ENCODE peak calls at places on chromosomes 5 and 9, in four cellular contexts. C is cardiac muscle cell, H is hepatocyte, I is astrocyte of the cerebellum. V is an unnamed sample.

GRCh38 chr9:111952559-111952958 is 55.9 kb downstream of the UGCG start:
- DNase-seq in I (no peak), H (no peak), C (peak), V (no peak)

GRCh38 chr9:108834959-108835696 is 20.7 kb downstream of the ACTL7B start:
- DNase-seq in H (no peak), I (no peak), C (peak), V (no peak)

GRCh38 chr5:155389498-155389897 is 375.9 kb downstream of the KIF4B start:
- DNase-seq in H (no peak), C (no peak), I (no peak), V (no peak)

GRCh38 chr5:173294673-173295320 is 33.4 kb downstream of the STC2 start:
- DNase-seq in I (no peak), C (no peak), H (no peak), V (no peak)

GRCh38 chr9:127667127-127667844 is 39.5 kb upstream of the CFAP157 start:
- DNase-seq in H (no peak), C (no peak), I (no peak), V (no peak)

GRCh38 chr5:66958984-66959641 is 237.5 kb downstream of the CD180 start:
- DNase-seq in H (peak), I (peak), C (peak), V (peak)

GRCh38 chr9:110977259-110977709 is 61.0 kb downstream of the LPAR1 start:
- DNase-seq in H (no peak), C (peak), I (peak), V (no peak)

GRCh38 chr5:107739661-107740060 is 68.9 kb upstream of the EFNA5 start:
- DNase-seq in H (peak), C (no peak), I (no peak), V (no peak)

GRCh38 chr9:93588641-93589609 is 12.5 kb downstream of the PHF2 start:
- DNase-seq in C (no peak), H (peak), I (no peak), V (no peak)

GRCh38 chr9:91131433-91131839 is 230.3 kb downstream of the AUH start:
- DNase-seq in C (peak), I (peak), H (peak), V (peak)

GRCh38 chr5:14581891-14582796 is 552 bp downstream of the OTULINL start:
- DNase-seq in C (peak), I (no peak), H (peak), V (no peak)

GRCh38 chr5:141040093-141040762 is 10.9 kb upstream of the PCDHB1 start:
- DNase-seq in H (peak), I (no peak), C (peak), V (no peak)

GRCh38 chr5:98455660-98456059 is 317.8 kb upstream of the RGMB start:
- DNase-seq in I (no peak), C (peak), H (no peak), V (no peak)

GRCh38 chr9:123399803-123400378 is 43.9 kb downstream of the CRB2 start:
- DNase-seq in C (peak), I (no peak), H (no peak), V (no peak)

GRCh38 chr5:79923431-79923830 is 67.6 kb downstream of the MTX3 start:
- DNase-seq in I (no peak), H (no peak), C (no peak), V (no peak)

GRCh38 chr9:90458485-90458884 is 184.1 kb downstream of the DIRAS2 start:
- DNase-seq in C (no peak), I (no peak), H (peak), V (no peak)

GRCh38 chr5:177300236-177300880 is 3.2 kb downstream of the RAB24 start:
- DNase-seq in C (peak), I (peak), H (peak), V (no peak)

DNA sequence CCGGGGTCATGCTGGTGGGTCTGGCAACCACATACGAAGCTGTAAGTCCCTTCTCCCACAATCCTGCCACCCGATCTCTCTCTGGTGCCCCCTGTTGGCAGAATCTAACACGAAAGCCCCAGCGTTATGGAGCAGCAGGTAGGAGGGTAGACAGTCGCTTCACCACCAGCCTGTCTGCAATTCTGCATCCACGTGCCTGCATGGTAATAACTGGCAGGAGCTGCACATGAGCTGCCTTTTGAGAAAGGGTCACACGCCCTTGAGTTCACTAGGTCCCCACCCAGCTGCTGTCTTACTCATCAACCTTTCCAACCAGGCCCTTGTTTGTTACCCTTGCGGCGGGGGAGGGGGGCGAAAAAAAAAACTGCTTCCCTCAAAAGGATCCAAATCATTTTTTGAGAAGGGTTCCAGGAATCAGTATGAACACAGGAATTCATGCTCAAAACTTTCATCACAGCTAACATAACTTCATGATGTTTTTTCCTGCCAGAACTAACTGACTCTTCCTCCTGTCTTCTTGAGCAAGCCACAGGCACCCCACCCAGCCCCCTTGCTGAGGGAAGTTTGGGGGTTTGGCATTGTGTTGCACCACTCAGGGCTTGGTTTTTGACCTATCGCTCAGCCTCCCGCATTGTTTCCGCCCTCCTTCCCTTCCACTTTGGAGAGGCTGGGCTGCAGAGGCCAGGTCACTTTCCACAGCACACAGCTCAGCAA is 19.6 kb upstream of the TMEM252 start:
- DNase-seq in H (peak), C (peak), I (no peak), V (no peak)
- TF ChIP-seq CTCF in H (peak), C (peak), I (peak), V (peak)

DNA sequence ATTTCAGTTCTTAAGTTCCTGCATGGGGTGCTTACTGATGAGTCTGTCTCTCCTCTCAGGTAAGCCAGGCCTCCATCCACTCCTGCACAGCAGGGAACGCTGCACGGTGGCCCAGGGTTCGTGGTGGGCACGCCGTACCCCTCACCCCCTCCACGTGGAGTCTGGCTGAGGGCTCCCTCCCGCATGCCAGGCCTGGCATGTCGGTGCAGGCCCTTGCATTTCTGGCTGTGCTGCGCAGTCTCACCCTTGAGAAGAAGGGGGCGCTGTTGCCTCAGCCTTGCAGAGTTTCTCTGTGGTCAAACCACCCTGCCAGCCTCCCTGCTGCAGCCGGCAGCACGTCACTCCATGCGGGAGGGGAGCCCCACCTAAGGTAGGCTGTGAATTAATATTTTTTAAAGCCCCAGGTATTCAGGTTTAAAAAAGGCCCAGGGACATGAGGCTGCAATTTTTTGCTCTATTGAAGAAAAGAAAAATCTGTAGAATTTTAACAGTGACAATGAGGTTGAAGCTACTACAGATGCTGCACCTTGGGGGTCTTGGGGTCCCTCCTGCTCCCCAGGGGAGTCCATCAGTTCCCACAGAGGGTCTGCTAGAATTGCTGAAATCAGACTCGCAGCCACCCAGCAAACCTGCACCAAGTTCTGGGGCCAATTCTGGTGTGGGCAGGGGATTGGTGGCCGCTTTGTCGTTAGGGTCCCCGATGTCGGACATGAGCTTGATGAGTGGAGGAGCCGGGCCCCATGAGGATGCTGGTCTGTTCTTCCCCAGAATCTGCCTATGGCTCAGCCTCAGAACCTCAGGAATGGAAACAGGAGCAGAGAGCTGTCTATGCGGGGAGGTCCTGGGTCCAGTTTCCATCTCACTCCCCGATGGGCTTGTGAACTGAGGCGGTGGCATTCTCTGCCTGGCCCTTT is 52.6 kb downstream of the TENT4A start:
- DNase-seq in I (peak), H (peak), C (peak), V (no peak)
- H3K4me3 ChIP-seq in I (no peak), H (no peak), C (no peak), V (no peak)

DNA sequence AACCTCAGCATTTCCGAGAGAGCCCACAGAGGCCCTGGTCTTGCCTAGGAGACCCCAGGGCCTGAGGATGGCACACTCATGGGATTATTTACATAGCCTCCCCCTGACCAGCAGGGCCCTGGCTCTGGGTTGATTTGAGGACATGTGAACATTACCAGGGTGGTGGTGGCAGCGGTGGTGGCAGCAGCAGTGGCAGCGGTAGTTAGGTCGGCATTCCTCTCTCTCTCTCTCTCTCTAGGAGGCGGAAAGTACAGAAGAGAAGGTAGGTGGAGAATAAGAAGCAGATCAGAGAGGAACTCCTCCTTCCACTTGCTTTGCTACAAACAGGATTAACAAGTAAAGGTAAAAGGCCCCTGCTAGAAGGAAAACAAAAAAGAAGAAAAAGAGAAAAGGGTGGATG is 39.3 kb downstream of the B4GALT1 start:
- DNase-seq in I (no peak), H (no peak), C (no peak), V (no peak)
- TF ChIP-seq CTCF in I (no peak), H (no peak), C (no peak), V (no peak)

DNA sequence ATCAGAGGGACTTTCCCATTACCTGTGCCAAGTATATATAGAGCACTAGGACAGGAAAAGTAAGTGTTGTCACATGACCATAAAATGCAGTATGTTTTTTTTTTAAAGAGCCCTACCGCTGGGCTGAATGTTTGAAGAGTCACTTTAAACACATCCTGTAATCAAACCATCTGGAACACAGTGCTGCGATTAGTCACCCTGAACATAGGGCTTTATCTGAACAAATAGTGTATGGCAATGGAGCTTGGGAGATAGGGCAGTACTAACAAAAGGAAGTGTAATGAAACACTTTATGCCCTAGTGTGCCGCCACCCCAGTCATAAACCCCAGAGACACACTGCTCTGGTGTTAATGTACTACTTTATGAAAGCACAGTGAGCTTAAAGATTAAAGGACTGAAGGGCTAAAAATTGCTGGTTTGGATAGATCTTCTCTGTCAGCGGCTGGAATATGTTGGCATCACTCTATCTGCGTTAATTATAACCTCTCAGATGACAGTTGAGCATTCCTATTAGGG is 90.4 kb downstream of the ZNF608 start:
- DNase-seq in I (peak), C (peak), H (peak), V (no peak)
- H3K4me3 ChIP-seq in I (peak), C (no peak), H (no peak), V (no peak)

GRCh38 chr9:136317695-136318094 is 9.6 kb upstream of the GPSM1 start:
- DNase-seq in I (no peak), H (no peak), C (no peak), V (no peak)
- TF ChIP-seq CTCF in I (no peak), H (no peak), C (no peak), V (no peak)

DNA sequence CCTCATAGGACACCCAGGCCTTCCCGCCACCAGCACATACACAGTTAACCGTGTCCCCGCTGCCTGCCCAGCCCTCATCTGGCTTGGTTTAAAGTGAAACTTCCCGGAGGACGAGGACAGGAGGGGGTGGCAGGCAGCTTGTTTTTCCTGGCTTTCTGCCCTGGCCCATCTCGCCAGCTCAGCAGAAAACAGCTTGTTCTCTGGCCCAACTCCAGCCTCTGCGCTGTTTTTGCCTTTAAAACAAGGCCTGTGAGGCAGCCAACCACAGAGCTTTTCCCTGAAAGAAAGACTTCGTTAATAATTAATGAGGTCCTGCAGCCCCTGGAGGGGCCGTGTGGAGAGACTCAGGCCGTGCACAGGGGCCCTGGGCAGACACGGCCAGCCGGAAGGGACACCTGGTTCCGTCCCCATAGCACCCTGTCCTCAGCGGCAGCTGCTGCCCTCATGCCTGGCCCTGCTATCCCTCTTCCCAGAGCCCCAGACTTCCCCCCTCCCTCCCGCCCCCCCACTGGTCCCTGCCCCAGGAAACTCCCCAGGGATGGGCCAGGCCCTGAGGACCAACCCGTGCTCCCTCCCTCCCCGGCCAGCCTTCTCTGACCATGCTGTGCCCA is 108.7 kb downstream of the RXRA start:
- DNase-seq in C (peak), H (peak), I (peak), V (peak)
- H3K4me3 ChIP-seq in C (no peak), H (no peak), I (no peak), V (no peak)

DNA sequence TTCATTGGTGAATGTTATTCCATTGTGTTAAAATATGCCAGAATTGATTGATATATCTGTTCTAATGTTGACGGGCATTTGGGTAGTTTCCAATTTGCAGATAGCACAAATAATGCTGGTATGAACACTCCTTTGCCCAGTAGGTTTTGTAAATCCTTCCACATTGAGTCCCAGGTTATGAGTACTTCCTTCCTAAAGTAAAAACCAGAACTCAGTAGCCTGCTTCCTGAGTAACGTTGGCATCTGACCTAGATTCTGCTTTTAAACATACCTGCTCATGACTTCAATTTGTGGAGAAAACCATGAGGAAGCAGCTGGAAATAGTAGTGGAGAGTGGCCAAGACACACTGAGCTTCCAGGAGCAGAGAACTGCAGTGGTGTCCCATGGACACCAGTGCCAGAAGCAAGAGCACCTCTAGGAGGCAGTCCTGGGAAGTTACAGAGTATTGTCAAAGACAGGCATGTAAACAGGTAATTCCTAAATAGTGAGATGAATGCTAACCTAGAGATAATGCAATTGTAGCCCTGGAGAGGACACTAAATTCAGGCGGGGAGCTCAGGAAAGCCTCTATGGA is 24.3 kb upstream of the RASGRF2 start:
- DNase-seq in H (no peak), C (no peak), I (no peak), V (no peak)
- TF ChIP-seq CTCF in H (no peak), C (no peak), I (no peak), V (no peak)

V was measured in AG04449.